ENCODE peak calls at places on chromosomes 6 and 20, in ten cellular contexts. T, D, F, R, Y, N, U, M, K and J are unnamed samples. For H3K4me1, the result is how much of the 10 kb centered on the place peaks cover.

GRCh38 chr20:3115190-3116107 is 30.9 kb upstream of the AVP start:
- DNase-seq in T (no peak), D (no peak), F (peak), R (peak), Y (no peak), N (no peak), U (no peak), M (peak), K (no peak), J (no peak)

GRCh38 chr20:6623989-6624388 is 143.5 kb upstream of the BMP2 start:
- DNase-seq in T (no peak), D (no peak), F (no peak), R (no peak), Y (no peak), N (no peak), U (no peak), M (no peak), K (no peak), J (no peak)

GRCh38 chr6:135506270-135506997 is 8.9 kb upstream of the AHI1 start:
- DNase-seq in T (no peak), D (no peak), F (peak), R (peak), Y (no peak), N (peak), U (no peak), M (peak), K (no peak), J (no peak)

GRCh38 chr6:7106215-7106751 is 1.5 kb upstream of the RREB1 start:
- DNase-seq in T (no peak), D (no peak), F (no peak), R (no peak), Y (no peak), N (no peak), U (no peak), M (no peak), K (no peak), J (no peak)

GRCh38 chr6:159985296-159985940 is 16.5 kb downstream of the IGF2R start:
- DNase-seq in T (no peak), D (no peak), F (no peak), R (no peak), Y (no peak), N (no peak), U (no peak), M (no peak), K (no peak), J (no peak)

GRCh38 chr20:46374383-46374782 is 32.0 kb downstream of the ELMO2 start:
- DNase-seq in T (no peak), D (no peak), F (no peak), R (no peak), Y (no peak), N (no peak), U (no peak), M (no peak), K (no peak), J (no peak)

GRCh38 chr6:140744648-140745320 is 1370.3 kb upstream of the CITED2 start:
- DNase-seq in T (no peak), D (no peak), F (no peak), R (peak), Y (no peak), N (no peak), U (no peak), M (no peak), K (no peak), J (no peak)

GRCh38 chr6:165232277-165232654 is 77.1 kb downstream of the C6orf118 start:
- DNase-seq in T (no peak), D (no peak), F (no peak), R (no peak), Y (no peak), N (no peak), U (no peak), M (no peak), K (no peak), J (no peak)

GRCh38 chr20:2756056-2756611 is 44.3 kb downstream of the CPXM1 start:
- DNase-seq in T (no peak), D (peak), F (no peak), R (peak), Y (peak), N (no peak), U (no peak), M (no peak), K (peak), J (no peak)

GRCh38 chr20:47274449-47275108 is 81.9 kb downstream of the ZMYND8 start:
- DNase-seq in T (no peak), D (peak), F (no peak), R (peak), Y (no peak), N (no peak), U (no peak), M (no peak), K (no peak), J (no peak)

GRCh38 chr20:24780648-24781047 is 168.4 kb upstream of the CST7 start:
- DNase-seq in T (no peak), D (peak), F (no peak), R (no peak), Y (peak), N (no peak), U (no peak), M (no peak), K (peak), J (no peak)

GRCh38 chr6:52233975-52234823 is 10.1 kb downstream of the IL17F start:
- DNase-seq in T (no peak), D (peak), F (no peak), R (peak), Y (no peak), N (no peak), U (no peak), M (no peak), K (no peak), J (no peak)

GRCh38 chr6:126351960-126352359 is 12.0 kb downstream of the CENPW start:
- DNase-seq in T (no peak), D (no peak), F (no peak), R (no peak), Y (no peak), N (no peak), U (no peak), M (no peak), K (no peak), J (no peak)

GRCh38 chr6:147054158-147054557 is 150.1 kb upstream of the STXBP5 start:
- DNase-seq in T (no peak), D (no peak), F (no peak), R (no peak), Y (no peak), N (no peak), U (no peak), M (no peak), K (no peak), J (no peak)

GRCh38 chr6:110367825-110368224 is 9.7 kb upstream of the METTL24 start:
- DNase-seq in T (no peak), D (no peak), F (no peak), R (no peak), Y (no peak), N (no peak), U (no peak), M (no peak), K (no peak), J (no peak)

GRCh38 chr20:23655551-23656211 is 17.9 kb upstream of the CST3 start:
- DNase-seq in T (peak), D (peak), F (no peak), R (no peak), Y (peak), N (no peak), U (peak), M (no peak), K (peak), J (peak)

GRCh38 chr20:22652685-22653568 is 68.6 kb upstream of the FOXA2 start:
- DNase-seq in T (no peak), D (no peak), F (no peak), R (no peak), Y (no peak), N (no peak), U (no peak), M (no peak), K (no peak), J (no peak)
- H3K27ac ChIP-seq in T (no peak), D (no peak), F (no peak), R (no peak), Y (no peak), N (no peak), U (no peak), M (no peak), K (no peak), J (no peak)

GRCh38 chr6:167112421-167112820 is 10.5 kb upstream of the CCR6 start:
- DNase-seq in T (no peak), D (no peak), F (no peak), R (no peak), Y (peak), N (no peak), U (no peak), M (no peak), K (no peak), J (no peak)
- H3K4me1 ChIP-seq in T (under half), D (under half), F (under half), R (under half), Y (under half), N (half or more), U (under half), M (under half), K (under half), J (under half)

GRCh38 chr6:142568857-142569597 is 267.2 kb downstream of the ADGRG6 start:
- DNase-seq in T (no peak), D (no peak), F (no peak), R (no peak), Y (no peak), N (no peak), U (no peak), M (no peak), K (no peak), J (no peak)

GRCh38 chr6:142566628-142567396 is 265.0 kb downstream of the ADGRG6 start:
- DNase-seq in T (no peak), D (peak), F (peak), R (peak), Y (no peak), N (peak), U (no peak), M (peak), K (no peak), J (no peak)

GRCh38 chr6:142567476-142567875 is 265.7 kb downstream of the ADGRG6 start:
- DNase-seq in T (no peak), D (no peak), F (no peak), R (no peak), Y (no peak), N (no peak), U (no peak), M (no peak), K (no peak), J (no peak)

GRCh38 chr6:142569676-142570075 is 267.9 kb downstream of the ADGRG6 start:
- DNase-seq in T (no peak), D (no peak), F (no peak), R (no peak), Y (no peak), N (no peak), U (no peak), M (peak), K (no peak), J (no peak)

DNA sequence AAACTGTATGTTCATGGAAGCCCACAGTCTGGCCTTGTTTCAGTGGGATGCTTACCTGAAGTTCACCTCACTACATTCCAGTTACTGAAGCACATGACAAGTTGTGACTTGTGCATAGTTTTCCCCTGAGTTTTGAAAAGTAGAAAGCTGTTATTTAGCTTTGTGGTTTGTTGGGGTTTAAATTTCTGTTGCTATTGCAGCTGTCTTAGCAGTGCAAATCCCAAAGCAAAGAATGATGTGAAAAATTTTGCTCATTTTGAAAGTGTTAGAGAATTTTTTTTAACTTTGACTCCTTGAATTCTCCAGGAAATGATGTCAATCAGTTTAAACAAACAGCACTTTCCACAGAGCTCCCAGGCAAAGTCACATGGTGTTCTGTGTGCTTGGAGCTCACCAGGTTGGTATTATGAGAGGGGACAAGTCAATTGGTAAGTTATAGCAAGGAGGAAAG is 268.4 kb downstream of the ADGRG6 start:
- DNase-seq in T (no peak), D (no peak), F (no peak), R (peak), Y (no peak), N (no peak), U (no peak), M (no peak), K (no peak), J (no peak)
- H3K27ac ChIP-seq in T (no peak), D (no peak), F (no peak), R (no peak), Y (no peak), N (no peak), U (no peak), M (no peak), K (peak), J (no peak)

GRCh38 chr6:71410681-71411080 is 122.1 kb downstream of the OGFRL1 start:
- DNase-seq in T (no peak), D (no peak), F (no peak), R (no peak), Y (no peak), N (no peak), U (no peak), M (no peak), K (no peak), J (no peak)

GRCh38 chr6:71412559-71412958 is 123.9 kb downstream of the OGFRL1 start:
- DNase-seq in T (no peak), D (no peak), F (no peak), R (peak), Y (no peak), N (no peak), U (no peak), M (no peak), K (no peak), J (peak)

GRCh38 chr6:71411882-71412281 is 123.3 kb downstream of the OGFRL1 start:
- DNase-seq in T (no peak), D (no peak), F (no peak), R (no peak), Y (no peak), N (no peak), U (no peak), M (no peak), K (no peak), J (no peak)

GRCh38 chr6:71410164-71410566 is 121.6 kb downstream of the OGFRL1 start:
- DNase-seq in T (no peak), D (no peak), F (no peak), R (peak), Y (no peak), N (no peak), U (no peak), M (no peak), K (no peak), J (no peak)

DNA sequence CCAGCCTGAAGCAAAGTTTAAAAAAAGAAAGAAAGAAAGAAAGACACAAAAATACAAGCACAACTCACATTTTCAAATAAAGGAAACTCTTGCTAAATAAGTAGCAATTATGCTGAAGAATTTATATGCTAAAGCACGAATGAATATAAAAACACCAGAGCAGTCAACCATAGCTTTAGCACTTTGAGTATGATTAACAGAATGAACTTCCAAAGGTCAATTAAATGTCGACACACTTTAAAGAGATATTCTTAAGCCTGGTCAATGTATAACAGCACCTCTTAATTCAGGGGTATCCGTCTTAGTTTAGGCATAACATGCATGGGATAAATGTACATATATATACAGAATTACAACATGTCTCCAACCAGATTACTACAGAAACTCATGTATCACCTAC is 125.9 kb downstream of the OGFRL1 start:
- DNase-seq in T (no peak), D (no peak), F (no peak), R (no peak), Y (no peak), N (no peak), U (no peak), M (no peak), K (no peak), J (no peak)
- H3K4me1 ChIP-seq in T (half or more), D (under half), F (under half), R (under half), Y (under half), N (under half), U (half or more), M (under half), K (under half), J (half or more)

DNA sequence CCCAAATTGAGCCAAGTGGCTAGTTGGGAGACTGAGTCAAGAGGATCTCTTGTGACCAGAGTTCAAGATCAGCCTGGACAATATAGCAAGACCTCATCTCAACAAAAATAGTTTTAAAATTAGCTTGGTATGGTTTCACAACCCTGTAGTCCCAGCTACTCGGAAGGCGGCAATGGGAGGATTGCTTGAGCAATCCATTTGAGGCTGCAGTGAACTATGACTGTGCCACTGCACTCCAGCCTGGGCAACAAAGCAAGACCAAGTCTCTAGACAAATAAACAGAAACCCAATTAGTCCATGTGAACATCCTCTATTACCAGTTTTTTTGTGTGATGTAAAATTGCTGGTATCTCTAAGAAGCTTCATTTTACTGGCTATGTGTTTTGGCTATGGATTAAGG is 106.2 kb downstream of the TULP4 start:
- DNase-seq in T (no peak), D (no peak), F (no peak), R (no peak), Y (no peak), N (no peak), U (no peak), M (no peak), K (no peak), J (no peak)
- H3K27ac ChIP-seq in T (no peak), D (no peak), F (no peak), R (peak), Y (no peak), N (no peak), U (no peak), M (no peak), K (no peak), J (no peak)

GRCh38 chr20:669573-669972 is 6.0 kb downstream of the SCRT2 start:
- DNase-seq in T (no peak), D (no peak), F (no peak), R (no peak), Y (peak), N (no peak), U (peak), M (no peak), K (no peak), J (no peak)

GRCh38 chr20:668638-669037 is 7.0 kb downstream of the SCRT2 start:
- DNase-seq in T (no peak), D (no peak), F (no peak), R (no peak), Y (no peak), N (no peak), U (no peak), M (no peak), K (no peak), J (no peak)

GRCh38 chr20:668050-668449 is 7.6 kb downstream of the SCRT2 start:
- DNase-seq in T (no peak), D (no peak), F (no peak), R (no peak), Y (no peak), N (no peak), U (no peak), M (no peak), K (no peak), J (no peak)

GRCh38 chr20:666877-667276 is 8.7 kb downstream of the SCRT2 start:
- DNase-seq in T (no peak), D (no peak), F (no peak), R (no peak), Y (no peak), N (no peak), U (peak), M (no peak), K (no peak), J (no peak)

GRCh38 chr20:667351-668034 is 8.1 kb downstream of the SCRT2 start:
- DNase-seq in T (peak), D (peak), F (no peak), R (peak), Y (peak), N (peak), U (peak), M (no peak), K (peak), J (no peak)
- H3K4me1 ChIP-seq in T (under half), D (under half), F (under half), R (under half), Y (under half), N (under half), U (half or more), M (under half), K (under half), J (under half)

GRCh38 chr20:34426026-34426425 is 63.0 kb downstream of the ITCH start:
- DNase-seq in T (no peak), D (no peak), F (no peak), R (no peak), Y (no peak), N (no peak), U (no peak), M (no peak), K (no peak), J (no peak)

GRCh38 chr20:34420146-34420545 is 57.1 kb downstream of the ITCH start:
- DNase-seq in T (no peak), D (no peak), F (no peak), R (peak), Y (no peak), N (no peak), U (no peak), M (no peak), K (no peak), J (no peak)

GRCh38 chr20:34427331-34427730 is 64.3 kb downstream of the ITCH start:
- DNase-seq in T (no peak), D (no peak), F (no peak), R (no peak), Y (no peak), N (no peak), U (no peak), M (no peak), K (no peak), J (no peak)

GRCh38 chr20:34420975-34421374 is 57.9 kb downstream of the ITCH start:
- DNase-seq in T (no peak), D (no peak), F (no peak), R (no peak), Y (no peak), N (no peak), U (no peak), M (no peak), K (no peak), J (no peak)

GRCh38 chr20:34421766-34422466 is 58.8 kb downstream of the ITCH start:
- DNase-seq in T (no peak), D (no peak), F (no peak), R (no peak), Y (no peak), N (no peak), U (no peak), M (no peak), K (no peak), J (no peak)
- H3K27ac ChIP-seq in T (no peak), D (no peak), F (no peak), R (no peak), Y (no peak), N (no peak), U (peak), M (no peak), K (no peak), J (no peak)